ENCODE peak calls at places on chromosomes 5 and 9, in five cellular contexts. J is testis, Q is body of pancreas, I is Peyer's patch, E is PC-9. Z is an unnamed sample.

GRCh38 chr5:14665110-14665822 is 748 bp downstream of the OTULIN start:
- DNase-seq in J (peak; percentile 61), Q (peak; percentile 52), I (peak; percentile 68), E (no peak), Z (peak; percentile 27)

GRCh38 chr9:126053913-126054312 is 272.7 kb upstream of the MVB12B start:
- DNase-seq in J (no peak), Q (no peak), I (no peak), E (no peak), Z (no peak)

GRCh38 chr9:77158772-77159513 is 18.4 kb upstream of the VPS13A start:
- DNase-seq in J (no peak), Q (no peak), I (no peak), E (no peak), Z (no peak)

GRCh38 chr5:40332945-40333344 is 346.8 kb upstream of the PTGER4 start:
- DNase-seq in J (no peak), Q (no peak), I (no peak), E (no peak), Z (no peak)

GRCh38 chr5:59450245-59450644 is 443.3 kb downstream of the PDE4D start:
- DNase-seq in J (no peak), Q (no peak), I (no peak), E (no peak), Z (no peak)

GRCh38 chr9:124784503-124784902 is 7.6 kb downstream of the OLFML2A start:
- DNase-seq in J (no peak), Q (peak; percentile 2), I (no peak), E (no peak), Z (no peak)

GRCh38 chr9:121281614-121282291 is 13.8 kb downstream of the GSN start:
- DNase-seq in J (peak; percentile 94), Q (peak; percentile 86), I (peak; percentile 95), E (peak; percentile 96), Z (peak; percentile 96)

GRCh38 chr9:117247271-117247670 is 167.6 kb downstream of the ASTN2 start:
- DNase-seq in J (peak; percentile 29), Q (peak; percentile 13), I (no peak), E (no peak), Z (no peak)

GRCh38 chr5:65873181-65873580 is 53.2 kb upstream of the ERBIN start:
- DNase-seq in J (no peak), Q (no peak), I (no peak), E (peak; percentile 51), Z (no peak)

GRCh38 chr5:143582176-143582575 is 178.7 kb upstream of the NR3C1 start:
- DNase-seq in J (no peak), Q (no peak), I (no peak), E (no peak), Z (no peak)

GRCh38 chr9:112261133-112261532 is 72.3 kb downstream of the PTBP3 start:
- DNase-seq in J (no peak), Q (no peak), I (no peak), E (no peak), Z (no peak)

GRCh38 chr9:124394167-124394566 is 21.1 kb downstream of the PSMB7 start:
- DNase-seq in J (no peak), Q (no peak), I (no peak), E (no peak), Z (no peak)

GRCh38 chr9:83233647-83234046 is 170.7 kb upstream of the RASEF start:
- DNase-seq in J (no peak), Q (no peak), I (no peak), E (no peak), Z (no peak)

GRCh38 chr5:161544350-161544765 is 2.2 kb downstream of the GABRB2 start:
- DNase-seq in J (peak; percentile 66), Q (peak; percentile 44), I (no peak), E (no peak), Z (peak; percentile 46)

GRCh38 chr9:122050167-122050566 is 42.9 kb downstream of the TTLL11 start:
- DNase-seq in J (no peak), Q (no peak), I (no peak), E (no peak), Z (no peak)

GRCh38 chr9:124001445-124001799 is 10.1 kb upstream of the LHX2 start:
- DNase-seq in J (no peak), Q (no peak), I (no peak), E (no peak), Z (no peak)

GRCh38 chr9:134928796-134929559 is 11.3 kb upstream of the FCN1 start:
- DNase-seq in J (peak; percentile 32), Q (no peak), I (peak; percentile 44), E (no peak), Z (peak; percentile 56)

GRCh38 chr5:36569456-36569855 is 37.0 kb upstream of the SLC1A3 start:
- DNase-seq in J (peak; percentile 61), Q (no peak), I (no peak), E (no peak), Z (peak; percentile 31)

GRCh38 chr5:73812457-73812856 is 186.5 kb downstream of the ARHGEF28 start:
- DNase-seq in J (no peak), Q (no peak), I (no peak), E (no peak), Z (no peak)

GRCh38 chr5:173802670-173803165 is 85.4 kb upstream of the CPEB4 start:
- DNase-seq in J (no peak), Q (peak; percentile 22), I (peak; percentile 85), E (peak; percentile 86), Z (peak; percentile 50)

GRCh38 chr5:175163586-175164275 is 280.3 kb downstream of the DRD1 start:
- DNase-seq in J (no peak), Q (no peak), I (no peak), E (no peak), Z (no peak)

GRCh38 chr9:91758491-91758981 is 191.5 kb downstream of the ROR2 start:
- DNase-seq in J (peak; percentile 54), Q (peak; percentile 18), I (no peak), E (no peak), Z (no peak)

GRCh38 chr9:1154739-1155138 is 104.6 kb downstream of the DMRT2 start:
- DNase-seq in J (no peak), Q (no peak), I (no peak), E (no peak), Z (no peak)

GRCh38 chr5:172707285-172708182 is 63.5 kb downstream of the DUSP1 start:
- DNase-seq in J (peak; percentile 64), Q (no peak), I (peak; percentile 53), E (no peak), Z (peak; percentile 55)

GRCh38 chr5:132362086-132362485 is 7.4 kb upstream of the SLC22A5 start:
- DNase-seq in J (no peak), Q (no peak), I (no peak), E (no peak), Z (no peak)

GRCh38 chr5:158856794-158857193 is 242.9 kb downstream of the EBF1 start:
- DNase-seq in J (no peak), Q (no peak), I (no peak), E (no peak), Z (no peak)

GRCh38 chr5:138149530-138149929 is 10.3 kb upstream of the NME5 start:
- DNase-seq in J (no peak), Q (no peak), I (no peak), E (no peak), Z (no peak)

DNA sequence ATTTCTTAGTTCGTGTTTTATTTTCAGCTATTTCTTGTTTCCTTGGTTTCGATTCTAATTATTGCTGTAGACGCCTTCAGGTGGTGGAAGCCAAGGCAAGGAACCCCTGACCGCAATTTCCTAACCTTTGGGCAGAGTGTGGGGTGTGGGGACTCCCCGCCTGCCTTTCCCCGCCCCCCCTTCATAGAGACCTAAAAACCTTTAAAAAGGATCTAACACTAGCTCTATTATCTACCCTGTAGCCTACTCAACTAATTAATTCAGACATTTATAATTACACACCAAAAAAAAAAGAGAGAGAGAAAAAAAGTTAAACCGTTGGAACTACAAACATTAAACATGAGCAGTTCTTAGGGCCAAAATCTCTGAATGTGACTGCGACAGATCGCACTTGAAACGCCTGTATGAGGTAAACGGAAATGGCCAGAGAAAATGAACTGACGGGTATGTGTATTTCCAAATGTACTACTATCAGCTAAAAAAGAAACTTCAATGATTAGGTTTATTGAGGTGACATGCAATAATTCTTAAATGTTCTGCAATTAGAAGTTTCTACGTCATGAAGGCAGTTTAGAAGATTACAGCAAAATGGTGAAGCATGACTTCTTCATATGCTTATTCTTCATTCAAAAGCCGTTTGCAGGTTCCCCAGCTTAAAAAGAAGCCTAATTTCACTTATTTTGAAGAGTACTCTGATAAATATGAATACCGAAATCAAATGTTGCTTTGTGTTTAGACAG is 19.0 kb upstream of the FER start:
- DNase-seq in J (peak; percentile 21), Q (no peak), I (no peak), E (no peak), Z (no peak)
- H3K4me1 ChIP-seq in J (peaks cover 3% of the 10 kb centered on the region), Q (peaks cover 19% of the 10 kb centered on the region), I (peaks cover 6% of the 10 kb centered on the region), E (peaks cover 37% of the 10 kb centered on the region), Z (no peaks in the 10 kb centered on the region)

DNA sequence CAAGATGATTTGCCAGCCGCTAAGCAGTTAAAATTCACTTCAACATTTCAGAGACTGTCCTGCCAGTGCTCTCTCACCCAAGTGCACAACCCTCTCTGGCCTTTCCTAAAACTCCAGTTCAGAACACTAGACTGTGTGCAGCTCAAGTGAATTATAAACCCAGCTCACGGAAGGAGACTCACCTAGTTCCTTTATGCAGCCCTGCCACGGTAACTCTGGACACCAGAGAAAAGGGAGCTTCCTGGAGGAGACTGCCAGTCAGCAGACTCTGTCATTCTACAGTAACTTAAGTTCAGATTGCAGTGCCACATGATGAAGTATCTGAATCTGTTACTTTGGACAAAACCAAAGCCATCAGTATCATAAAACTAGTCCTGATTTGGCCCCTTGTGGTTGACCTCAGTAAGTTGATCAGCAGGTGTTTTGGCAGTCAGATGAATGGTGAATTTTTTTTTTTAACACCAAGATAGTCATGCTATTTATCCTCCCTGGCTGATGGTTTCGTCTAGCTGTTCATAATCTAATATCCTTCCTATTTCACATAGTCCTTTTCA is 2.7 kb downstream of the MTRR start:
- DNase-seq in J (no peak), Q (no peak), I (no peak), E (no peak), Z (no peak)
- H3K4me1 ChIP-seq in J (peaks cover 11% of the 10 kb centered on the region), Q (peaks cover 28% of the 10 kb centered on the region), I (peaks cover 17% of the 10 kb centered on the region), E (peaks cover 15% of the 10 kb centered on the region), Z (no peaks in the 10 kb centered on the region)

DNA sequence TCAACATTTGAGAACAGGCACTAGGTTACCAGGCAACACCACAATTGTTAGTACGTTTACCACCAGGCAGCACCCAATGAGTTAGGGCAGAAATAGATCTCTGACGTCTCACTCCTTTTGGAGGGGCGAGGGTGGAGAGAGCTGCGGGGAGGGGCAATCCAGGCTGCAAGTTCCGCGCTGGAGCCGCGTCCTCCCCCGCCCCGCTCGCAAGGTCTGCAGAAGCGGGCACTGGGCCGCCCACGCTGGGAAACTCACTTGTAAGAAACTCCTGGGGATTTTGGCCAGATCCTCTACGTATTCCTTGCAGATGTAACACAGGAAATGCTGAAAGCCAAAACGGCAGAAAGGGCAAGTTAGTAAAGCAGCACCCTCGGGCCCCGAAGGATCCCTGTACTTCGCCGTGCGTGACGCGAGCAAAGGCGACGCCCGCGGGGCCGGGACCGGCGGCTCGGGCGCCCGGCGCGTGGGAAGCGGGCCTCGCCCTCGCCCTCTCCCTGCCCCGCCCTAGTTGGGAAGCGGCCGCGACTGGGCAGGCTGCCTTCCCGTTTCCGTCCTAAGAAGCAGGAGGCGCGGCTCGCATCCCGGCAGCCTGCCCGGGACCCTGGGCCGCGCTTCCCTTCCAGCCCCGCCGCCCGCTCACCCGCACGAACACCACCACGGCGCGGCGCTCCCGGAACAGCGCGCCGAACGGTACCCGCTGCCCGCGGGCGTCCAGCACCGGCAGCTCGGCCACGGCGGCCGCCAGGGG is 493 bp downstream of the PRXL2C start:
- DNase-seq in J (peak; percentile 89), Q (peak; percentile 70), I (peak; percentile 84), E (peak; percentile 50), Z (peak; percentile 93)
- H3K4me1 ChIP-seq in J (peaks cover 8% of the 10 kb centered on the region), Q (peaks cover 7% of the 10 kb centered on the region), I (no peaks in the 10 kb centered on the region), E (peaks cover 17% of the 10 kb centered on the region), Z (peaks cover 8% of the 10 kb centered on the region)

DNA sequence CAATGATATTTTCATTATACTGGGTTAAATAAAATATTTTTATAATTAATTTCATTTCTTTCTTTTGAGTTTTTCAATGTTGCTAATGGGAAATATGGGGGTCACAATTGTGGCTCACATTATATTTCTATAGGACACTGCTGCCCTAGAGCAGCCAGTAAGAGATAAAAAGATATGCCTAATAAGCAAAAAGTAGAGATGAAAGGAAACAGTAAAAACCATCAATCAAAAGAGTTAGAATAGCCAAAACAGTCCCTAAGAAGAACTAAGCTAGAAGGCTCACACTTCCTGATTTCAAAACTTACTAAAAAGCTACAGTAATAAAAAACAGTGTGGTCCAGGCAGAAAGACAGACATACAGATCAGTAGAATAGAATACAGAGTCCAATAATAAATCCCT is 104.4 kb downstream of the FANCC start:
- DNase-seq in J (no peak), Q (no peak), I (no peak), E (no peak), Z (no peak)
- H3K4me1 ChIP-seq in J (peaks cover 9% of the 10 kb centered on the region), Q (peaks cover 5% of the 10 kb centered on the region), I (no peaks in the 10 kb centered on the region), E (no peaks in the 10 kb centered on the region), Z (no peaks in the 10 kb centered on the region)